ENCODE peak calls at places on chromosomes 11 and 22, in four cellular contexts. One of them, this sample, is unnamed.

GRCh38 chr11:111047376-111047775 is 198.1 kb upstream of the POU2AF2 start:
- DNase-seq in mesenchymal stem cell: peak
- DNase-seq in H1: no peak
- DNase-seq in trophoblast cell: no peak
- DNase-seq in this sample: peak

GRCh38 chr22:39110631-39111561 is 13.9 kb downstream of the APOBEC3H start:
- DNase-seq in mesenchymal stem cell: no peak
- DNase-seq in H1: no peak
- DNase-seq in trophoblast cell: peak
- DNase-seq in this sample: no peak

GRCh38 chr11:3159296-3160190 is 5.6 kb downstream of the OSBPL5 start:
- DNase-seq in mesenchymal stem cell: no peak
- DNase-seq in H1: no peak
- DNase-seq in trophoblast cell: no peak
- DNase-seq in this sample: no peak

GRCh38 chr11:32221476-32222032 is 130.7 kb downstream of the RCN1 start:
- DNase-seq in mesenchymal stem cell: no peak
- DNase-seq in H1: no peak
- DNase-seq in trophoblast cell: peak
- DNase-seq in this sample: no peak

GRCh38 chr11:62708423-62709261 is 1.2 kb downstream of the GNG3 start:
- DNase-seq in mesenchymal stem cell: no peak
- DNase-seq in H1: no peak
- DNase-seq in trophoblast cell: peak
- DNase-seq in this sample: no peak

GRCh38 chr11:42175203-42175602 is 715.8 kb upstream of the LRRC4C start:
- DNase-seq in mesenchymal stem cell: no peak
- DNase-seq in H1: no peak
- DNase-seq in trophoblast cell: no peak
- DNase-seq in this sample: no peak

GRCh38 chr11:7592706-7593105 is 78.9 kb downstream of the PPFIBP2 start:
- DNase-seq in mesenchymal stem cell: peak
- DNase-seq in H1: no peak
- DNase-seq in trophoblast cell: peak
- DNase-seq in this sample: no peak

GRCh38 chr11:9089636-9090035 is 1.8 kb downstream of the SCUBE2 start:
- DNase-seq in mesenchymal stem cell: no peak
- DNase-seq in H1: no peak
- DNase-seq in trophoblast cell: peak
- DNase-seq in this sample: no peak

GRCh38 chr11:2498750-2499149 is 53.9 kb downstream of the KCNQ1 start:
- DNase-seq in mesenchymal stem cell: no peak
- DNase-seq in H1: no peak
- DNase-seq in trophoblast cell: no peak
- DNase-seq in this sample: no peak

GRCh38 chr11:64007629-64008282 is 21.5 kb downstream of the OTUB1 start:
- DNase-seq in mesenchymal stem cell: peak
- DNase-seq in H1: no peak
- DNase-seq in trophoblast cell: peak
- DNase-seq in this sample: no peak

GRCh38 chr11:107562647-107563208 is 2.8 kb downstream of the ALKBH8 start:
- DNase-seq in mesenchymal stem cell: peak
- DNase-seq in H1: no peak
- DNase-seq in trophoblast cell: peak
- DNase-seq in this sample: no peak

GRCh38 chr11:19766810-19767209 is 54.2 kb downstream of the NAV2 start:
- DNase-seq in mesenchymal stem cell: no peak
- DNase-seq in H1: no peak
- DNase-seq in trophoblast cell: no peak
- DNase-seq in this sample: no peak

GRCh38 chr11:22792497-22792896 is 37.1 kb downstream of the SVIP start:
- DNase-seq in mesenchymal stem cell: peak
- DNase-seq in H1: no peak
- DNase-seq in trophoblast cell: no peak
- DNase-seq in this sample: no peak

GRCh38 chr22:27474711-27475547 is 326.6 kb downstream of the MN1 start:
- DNase-seq in mesenchymal stem cell: peak
- DNase-seq in H1: peak
- DNase-seq in trophoblast cell: peak
- DNase-seq in this sample: no peak

GRCh38 chr11:1350086-1350725 is 39.5 kb upstream of the BRSK2 start:
- DNase-seq in mesenchymal stem cell: no peak
- DNase-seq in H1: no peak
- DNase-seq in trophoblast cell: no peak
- DNase-seq in this sample: no peak

GRCh38 chr11:83909579-83909978 is 623.4 kb upstream of the CCDC90B start:
- DNase-seq in mesenchymal stem cell: no peak
- DNase-seq in H1: no peak
- DNase-seq in trophoblast cell: no peak
- DNase-seq in this sample: no peak

GRCh38 chr22:46737105-46737975 is 712 bp downstream of the CERK start:
- DNase-seq in mesenchymal stem cell: peak
- DNase-seq in H1: no peak
- DNase-seq in trophoblast cell: no peak
- DNase-seq in this sample: no peak

GRCh38 chr11:67356867-67357561 is 3.7 kb upstream of the POLD4 start:
- DNase-seq in mesenchymal stem cell: peak
- DNase-seq in H1: no peak
- DNase-seq in trophoblast cell: peak
- DNase-seq in this sample: peak

GRCh38 chr11:126917531-126918204 is 82.9 kb downstream of the KIRREL3 start:
- DNase-seq in mesenchymal stem cell: peak
- DNase-seq in H1: no peak
- DNase-seq in trophoblast cell: peak
- DNase-seq in this sample: no peak

GRCh38 chr11:10708131-10708530 is 14.6 kb upstream of the IRAG1 start:
- DNase-seq in mesenchymal stem cell: no peak
- DNase-seq in H1: no peak
- DNase-seq in trophoblast cell: no peak
- DNase-seq in this sample: no peak

GRCh38 chr11:36249271-36249670 is 40.0 kb downstream of the COMMD9 start:
- DNase-seq in mesenchymal stem cell: peak
- DNase-seq in H1: no peak
- DNase-seq in trophoblast cell: no peak
- DNase-seq in this sample: no peak

GRCh38 chr11:10350341-10350740 is 45.5 kb downstream of the ADM start:
- DNase-seq in mesenchymal stem cell: peak
- DNase-seq in H1: peak
- DNase-seq in trophoblast cell: peak
- DNase-seq in this sample: no peak

GRCh38 chr11:86746509-86746908 is 53.8 kb upstream of the PRSS23 start:
- DNase-seq in mesenchymal stem cell: peak
- DNase-seq in H1: no peak
- DNase-seq in trophoblast cell: no peak
- DNase-seq in this sample: no peak

GRCh38 chr11:128551641-128552335 is 35.6 kb downstream of the ETS1 start:
- DNase-seq in mesenchymal stem cell: no peak
- DNase-seq in H1: no peak
- DNase-seq in trophoblast cell: peak
- DNase-seq in this sample: no peak

GRCh38 chr11:127000291-127000968 is at the start of gene KIRREL3:
- DNase-seq in mesenchymal stem cell: peak
- DNase-seq in H1: no peak
- DNase-seq in trophoblast cell: peak
- DNase-seq in this sample: no peak

GRCh38 chr11:7143908-7144307 is 55.1 kb downstream of the RBMXL2 start:
- DNase-seq in mesenchymal stem cell: peak
- DNase-seq in H1: no peak
- DNase-seq in trophoblast cell: peak
- DNase-seq in this sample: peak

GRCh38 chr11:44246726-44247125 is 63.2 kb downstream of the ALX4 start:
- DNase-seq in mesenchymal stem cell: no peak
- DNase-seq in H1: no peak
- DNase-seq in trophoblast cell: no peak
- DNase-seq in this sample: no peak

GRCh38 chr11:44241851-44242250 is 68.1 kb downstream of the ALX4 start:
- DNase-seq in mesenchymal stem cell: no peak
- DNase-seq in H1: no peak
- DNase-seq in trophoblast cell: no peak
- DNase-seq in this sample: no peak

GRCh38 chr11:44244649-44245308 is 65.2 kb downstream of the ALX4 start:
- DNase-seq in mesenchymal stem cell: peak
- DNase-seq in H1: no peak
- DNase-seq in trophoblast cell: no peak
- DNase-seq in this sample: no peak

GRCh38 chr11:44243086-44243485 is 66.9 kb downstream of the ALX4 start:
- DNase-seq in mesenchymal stem cell: peak
- DNase-seq in H1: no peak
- DNase-seq in trophoblast cell: no peak
- DNase-seq in this sample: peak

DNA sequence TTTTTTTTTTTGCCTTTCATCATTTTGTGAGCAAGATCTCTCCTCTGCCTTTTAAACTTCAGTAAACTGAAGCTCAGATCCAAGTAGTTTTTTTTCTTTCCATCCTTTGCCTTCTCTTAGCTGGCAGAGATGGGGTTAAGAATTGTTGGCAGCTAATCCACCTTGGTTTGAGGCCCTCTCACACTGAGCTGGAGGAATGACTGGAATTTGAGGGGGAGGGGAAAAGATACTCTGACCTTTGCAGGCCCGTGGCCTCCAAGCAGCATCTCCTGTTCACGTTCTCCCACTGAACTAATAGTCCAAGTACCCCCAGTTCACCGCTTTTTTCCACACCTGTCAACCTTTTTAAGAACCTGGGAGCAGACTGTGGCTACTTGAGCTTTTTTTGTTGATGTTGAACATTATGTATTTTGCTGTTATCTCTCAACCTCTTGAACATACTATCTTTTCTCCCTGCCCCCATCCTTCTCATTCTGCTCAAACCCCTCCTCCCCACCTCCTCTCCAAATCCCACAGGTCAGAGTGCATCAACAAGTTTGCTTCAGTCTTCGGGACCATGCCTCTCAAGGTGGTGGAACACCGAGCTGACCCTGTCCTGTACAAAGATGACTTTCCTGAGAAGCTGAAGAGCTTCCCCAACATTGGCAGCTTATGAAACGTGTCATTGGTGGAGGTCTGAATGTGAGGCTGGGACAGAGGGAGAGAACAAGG is 66.2 kb downstream of the ALX4 start:
- DNase-seq in mesenchymal stem cell: peak
- DNase-seq in H1: peak
- DNase-seq in trophoblast cell: no peak
- DNase-seq in this sample: peak
- H2BK12ac ChIP-seq in mesenchymal stem cell: no peak
- H2BK12ac ChIP-seq in H1: peak
- H2BK12ac ChIP-seq in trophoblast cell: peak
- H2BK12ac ChIP-seq in this sample: no peak

DNA sequence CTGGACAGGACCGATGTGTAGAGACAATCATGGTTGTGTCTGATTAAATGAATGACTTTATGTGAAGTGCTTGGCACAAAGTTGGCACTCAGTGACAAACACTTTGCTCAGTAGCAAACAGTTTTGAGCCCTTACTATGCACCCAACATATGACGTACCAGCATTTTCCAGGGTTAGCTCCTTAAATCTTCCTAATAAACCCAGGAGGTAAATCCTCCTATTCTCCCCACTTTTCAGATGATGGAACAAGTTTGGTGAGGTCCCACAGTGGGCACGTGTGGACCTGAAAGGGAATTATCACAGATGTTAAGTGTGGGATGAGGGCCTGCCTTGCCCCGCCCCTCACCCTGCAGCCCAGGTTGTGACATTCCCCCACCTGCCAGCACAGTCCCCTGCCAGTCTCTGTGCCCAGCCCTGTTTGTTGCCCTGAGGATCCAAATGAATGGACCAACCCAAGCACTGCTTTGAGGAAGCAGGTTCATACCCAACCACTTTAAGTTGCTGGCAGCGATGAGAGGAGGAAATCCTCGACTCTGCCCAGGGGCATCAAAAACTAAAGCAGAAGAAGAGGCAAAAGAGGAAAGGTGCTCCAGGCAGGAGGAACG is 6.6 kb upstream of the CARD10 start:
- DNase-seq in mesenchymal stem cell: no peak
- DNase-seq in H1: no peak
- DNase-seq in trophoblast cell: no peak
- DNase-seq in this sample: no peak
- H4K8ac ChIP-seq in mesenchymal stem cell: no peak
- H4K8ac ChIP-seq in H1: peak
- H4K8ac ChIP-seq in trophoblast cell: no peak
- H4K8ac ChIP-seq in this sample: no peak

GRCh38 chr11:69396051-69396947 is 85.2 kb upstream of the LINC01488 start:
- DNase-seq in mesenchymal stem cell: no peak
- DNase-seq in H1: no peak
- DNase-seq in trophoblast cell: no peak
- DNase-seq in this sample: no peak
- H3K4me3 ChIP-seq in mesenchymal stem cell: no peak
- H3K4me3 ChIP-seq in H1: no peak
- H3K4me3 ChIP-seq in trophoblast cell: no peak
- H3K4me3 ChIP-seq in this sample: no peak

GRCh38 chr11:100680070-100680469 is 7.0 kb upstream of the ARHGAP42 start:
- DNase-seq in mesenchymal stem cell: no peak
- DNase-seq in H1: no peak
- DNase-seq in trophoblast cell: no peak
- DNase-seq in this sample: no peak
- H2BK12ac ChIP-seq in mesenchymal stem cell: peak
- H2BK12ac ChIP-seq in H1: peak
- H2BK12ac ChIP-seq in trophoblast cell: peak
- H2BK12ac ChIP-seq in this sample: no peak

GRCh38 chr22:28514314-28514713 is 165.3 kb downstream of the TTC28 start:
- DNase-seq in mesenchymal stem cell: no peak
- DNase-seq in H1: no peak
- DNase-seq in trophoblast cell: no peak
- DNase-seq in this sample: no peak
- H4K8ac ChIP-seq in mesenchymal stem cell: no peak
- H4K8ac ChIP-seq in H1: no peak
- H4K8ac ChIP-seq in trophoblast cell: no peak
- H4K8ac ChIP-seq in this sample: no peak